ENCODE peak calls at places on chromosomes 4 and X, in seven cellular contexts. One of them, this sample, is unnamed.

GRCh38 chr4:163263601-163264000 is 68.8 kb downstream of the NPY1R start:
- DNase-seq in K562: no peak
- DNase-seq in HCT116: no peak
- DNase-seq in GM12878: no peak
- DNase-seq in HepG2: no peak
- DNase-seq in SK-N-SH: no peak
- DNase-seq in H1: no peak
- DNase-seq in this sample: no peak

GRCh38 chr4:154877110-154877760 is 96.2 kb downstream of the RBM46 start:
- DNase-seq in K562: no peak
- DNase-seq in HCT116: peak
- DNase-seq in GM12878: no peak
- DNase-seq in HepG2: peak
- DNase-seq in SK-N-SH: no peak
- DNase-seq in H1: no peak
- DNase-seq in this sample: no peak

GRCh38 chr4:13328591-13328990 is 155.5 kb downstream of the RAB28 start:
- DNase-seq in K562: no peak
- DNase-seq in HCT116: peak
- DNase-seq in GM12878: no peak
- DNase-seq in HepG2: no peak
- DNase-seq in SK-N-SH: no peak
- DNase-seq in H1: no peak
- DNase-seq in this sample: no peak

GRCh38 chr4:38233727-38234478 is 273.7 kb downstream of the PTTG2 start:
- DNase-seq in K562: no peak
- DNase-seq in HCT116: no peak
- DNase-seq in GM12878: no peak
- DNase-seq in HepG2: no peak
- DNase-seq in SK-N-SH: no peak
- DNase-seq in H1: no peak
- DNase-seq in this sample: no peak

GRCh38 chr4:175435437-175435836 is 376.6 kb downstream of the GPM6A start:
- DNase-seq in K562: no peak
- DNase-seq in HCT116: no peak
- DNase-seq in GM12878: no peak
- DNase-seq in HepG2: no peak
- DNase-seq in SK-N-SH: peak
- DNase-seq in H1: no peak
- DNase-seq in this sample: no peak

GRCh38 chr4:112726041-112726440 is 89.1 kb downstream of the LARP7 start:
- DNase-seq in K562: no peak
- DNase-seq in HCT116: no peak
- DNase-seq in GM12878: no peak
- DNase-seq in HepG2: no peak
- DNase-seq in SK-N-SH: no peak
- DNase-seq in H1: no peak
- DNase-seq in this sample: no peak

GRCh38 chrX:104098151-104098808 is 14.0 kb upstream of the ZCCHC18 start:
- DNase-seq in K562: peak
- DNase-seq in HCT116: peak
- DNase-seq in GM12878: no peak
- DNase-seq in HepG2: peak
- DNase-seq in SK-N-SH: peak
- DNase-seq in H1: no peak
- DNase-seq in this sample: peak

GRCh38 chr4:94961420-94961819 is 203.7 kb downstream of the BMPR1B start:
- DNase-seq in K562: no peak
- DNase-seq in HCT116: no peak
- DNase-seq in GM12878: no peak
- DNase-seq in HepG2: no peak
- DNase-seq in SK-N-SH: no peak
- DNase-seq in H1: no peak
- DNase-seq in this sample: no peak

GRCh38 chr4:106717094-106717493 is 319.0 kb downstream of the DKK2 start:
- DNase-seq in K562: no peak
- DNase-seq in HCT116: no peak
- DNase-seq in GM12878: no peak
- DNase-seq in HepG2: no peak
- DNase-seq in SK-N-SH: no peak
- DNase-seq in H1: no peak
- DNase-seq in this sample: no peak

GRCh38 chr4:156971623-156972369 is at the start of gene PDGFC:
- DNase-seq in K562: peak
- DNase-seq in HCT116: no peak
- DNase-seq in GM12878: no peak
- DNase-seq in HepG2: peak
- DNase-seq in SK-N-SH: peak
- DNase-seq in H1: no peak
- DNase-seq in this sample: peak

GRCh38 chr4:165783626-165784025 is 89.4 kb upstream of the TLL1 start:
- DNase-seq in K562: no peak
- DNase-seq in HCT116: no peak
- DNase-seq in GM12878: no peak
- DNase-seq in HepG2: no peak
- DNase-seq in SK-N-SH: no peak
- DNase-seq in H1: no peak
- DNase-seq in this sample: no peak
- TF ChIP-seq JUND in K562: no peak
- TF ChIP-seq JUND in HCT116: no peak
- TF ChIP-seq JUND in GM12878: no peak
- TF ChIP-seq JUND in HepG2: no peak
- TF ChIP-seq JUND in SK-N-SH: no peak
- TF ChIP-seq JUND in H1: no peak
- TF ChIP-seq JUND in this sample: no peak

DNA sequence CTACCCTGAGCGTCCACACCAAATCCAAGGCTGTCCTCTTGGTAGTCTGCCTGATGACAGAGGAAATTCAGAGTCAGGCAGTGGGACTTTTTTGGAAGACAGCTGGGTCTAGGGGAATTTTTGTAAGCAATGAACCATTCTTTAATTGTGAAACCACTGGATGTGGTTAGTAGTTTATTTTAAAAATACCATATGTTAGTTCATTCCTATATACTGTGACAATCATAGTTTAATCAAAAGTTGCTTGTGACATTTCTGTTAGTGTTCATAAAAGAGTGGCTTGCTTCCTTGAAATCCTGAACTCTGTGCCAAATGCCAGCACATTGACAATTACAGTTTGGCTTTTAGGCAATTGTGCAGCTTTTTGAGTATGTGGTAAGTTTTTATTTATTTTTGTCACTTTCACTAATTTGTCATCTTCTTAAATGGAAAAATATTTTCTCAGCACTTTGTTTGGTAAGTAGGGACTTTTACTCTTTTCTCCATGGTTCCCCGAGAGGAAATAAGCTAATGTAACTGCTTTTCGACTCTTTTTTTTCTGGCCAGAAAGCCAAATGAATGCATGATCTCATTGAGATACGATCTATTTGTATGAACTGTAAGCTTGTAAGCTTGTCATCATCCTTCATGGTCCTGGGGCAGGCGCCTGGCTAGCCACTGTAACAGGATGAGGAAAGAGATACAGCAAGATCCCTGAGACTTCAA is 72.6 kb upstream of the SLC4A4 start:
- DNase-seq in K562: no peak
- DNase-seq in HCT116: no peak
- DNase-seq in GM12878: peak
- DNase-seq in HepG2: no peak
- DNase-seq in SK-N-SH: no peak
- DNase-seq in H1: no peak
- DNase-seq in this sample: no peak
- TF ChIP-seq JUND in K562: no peak
- TF ChIP-seq JUND in HCT116: no peak
- TF ChIP-seq JUND in GM12878: no peak
- TF ChIP-seq JUND in HepG2: no peak
- TF ChIP-seq JUND in SK-N-SH: no peak
- TF ChIP-seq JUND in H1: no peak
- TF ChIP-seq JUND in this sample: no peak

GRCh38 chrX:15797707-15798106 is 7.4 kb downstream of the ZRSR2 start:
- DNase-seq in K562: no peak
- DNase-seq in HCT116: no peak
- DNase-seq in GM12878: no peak
- DNase-seq in HepG2: no peak
- DNase-seq in SK-N-SH: no peak
- DNase-seq in H1: no peak
- DNase-seq in this sample: no peak
- TF ChIP-seq JUND in K562: no peak
- TF ChIP-seq JUND in HCT116: no peak
- TF ChIP-seq JUND in GM12878: no peak
- TF ChIP-seq JUND in HepG2: no peak
- TF ChIP-seq JUND in SK-N-SH: no peak
- TF ChIP-seq JUND in H1: no peak
- TF ChIP-seq JUND in this sample: no peak

DNA sequence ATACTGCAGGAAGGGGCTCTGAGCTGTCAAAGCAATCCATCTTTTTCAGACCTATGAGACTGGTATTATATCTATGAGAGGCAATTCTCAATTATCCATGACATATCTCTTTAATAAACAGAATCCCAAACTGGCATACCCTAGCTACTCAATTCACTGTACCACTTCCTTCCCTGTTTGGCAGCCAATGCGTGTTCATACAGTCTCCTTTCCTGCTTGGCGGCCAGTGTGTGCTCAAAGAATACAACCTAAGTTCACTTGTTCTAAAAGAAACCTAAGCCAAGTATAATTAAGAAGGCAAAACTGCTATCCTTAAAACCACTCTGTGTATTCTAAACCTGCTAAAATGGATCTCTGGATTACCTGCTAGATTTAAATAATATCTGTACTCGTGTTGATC is 38.3 kb downstream of the ARHGEF9 start:
- DNase-seq in K562: no peak
- DNase-seq in HCT116: no peak
- DNase-seq in GM12878: no peak
- DNase-seq in HepG2: no peak
- DNase-seq in SK-N-SH: no peak
- DNase-seq in H1: no peak
- DNase-seq in this sample: no peak
- TF ChIP-seq JUND in K562: no peak
- TF ChIP-seq JUND in HCT116: no peak
- TF ChIP-seq JUND in GM12878: no peak
- TF ChIP-seq JUND in HepG2: no peak
- TF ChIP-seq JUND in SK-N-SH: no peak
- TF ChIP-seq JUND in H1: no peak
- TF ChIP-seq JUND in this sample: no peak

GRCh38 chrX:137565318-137565904 is 516 bp upstream of the ZIC3 start:
- DNase-seq in K562: no peak
- DNase-seq in HCT116: no peak
- DNase-seq in GM12878: no peak
- DNase-seq in HepG2: no peak
- DNase-seq in SK-N-SH: no peak
- DNase-seq in H1: no peak
- DNase-seq in this sample: no peak

GRCh38 chrX:137568741-137569469 is 3.0 kb downstream of the ZIC3 start:
- DNase-seq in K562: no peak
- DNase-seq in HCT116: no peak
- DNase-seq in GM12878: no peak
- DNase-seq in HepG2: no peak
- DNase-seq in SK-N-SH: no peak
- DNase-seq in H1: no peak
- DNase-seq in this sample: no peak

GRCh38 chrX:137567474-137568232 is 1.7 kb downstream of the ZIC3 start:
- DNase-seq in K562: no peak
- DNase-seq in HCT116: no peak
- DNase-seq in GM12878: no peak
- DNase-seq in HepG2: no peak
- DNase-seq in SK-N-SH: no peak
- DNase-seq in H1: no peak
- DNase-seq in this sample: no peak

GRCh38 chrX:137565921-137566745 is at the start of gene ZIC3:
- DNase-seq in K562: no peak
- DNase-seq in HCT116: no peak
- DNase-seq in GM12878: no peak
- DNase-seq in HepG2: no peak
- DNase-seq in SK-N-SH: peak
- DNase-seq in H1: no peak
- DNase-seq in this sample: peak

DNA sequence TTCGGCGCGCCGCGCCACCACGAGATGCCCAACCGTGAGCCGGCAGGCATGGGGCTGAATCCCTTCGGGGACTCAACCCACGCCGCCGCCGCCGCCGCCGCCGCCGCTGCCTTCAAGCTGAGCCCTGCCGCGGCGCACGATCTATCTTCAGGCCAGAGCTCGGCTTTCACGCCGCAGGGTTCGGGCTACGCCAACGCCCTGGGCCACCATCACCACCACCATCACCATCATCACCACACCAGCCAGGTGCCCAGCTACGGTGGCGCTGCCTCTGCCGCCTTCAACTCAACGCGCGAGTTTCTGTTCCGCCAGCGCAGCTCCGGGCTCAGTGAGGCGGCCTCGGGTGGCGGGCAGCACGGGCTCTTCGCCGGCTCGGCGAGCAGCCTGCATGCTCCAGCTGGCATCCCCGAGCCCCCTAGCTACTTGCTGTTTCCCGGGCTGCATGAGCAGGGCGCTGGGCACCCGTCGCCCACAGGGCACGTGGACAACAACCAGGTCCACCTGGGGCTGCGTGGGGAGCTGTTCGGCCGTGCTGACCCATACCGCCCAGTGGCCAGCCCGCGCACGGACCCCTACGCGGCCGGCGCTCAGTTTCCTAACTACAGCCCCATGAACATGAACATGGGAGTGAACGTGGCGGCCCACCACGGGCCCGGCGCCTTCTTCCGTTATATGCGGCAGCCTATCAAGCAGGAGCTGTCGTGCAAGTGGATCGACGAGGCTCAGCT is 983 bp downstream of the ZIC3 start:
- DNase-seq in K562: no peak
- DNase-seq in HCT116: no peak
- DNase-seq in GM12878: no peak
- DNase-seq in HepG2: no peak
- DNase-seq in SK-N-SH: no peak
- DNase-seq in H1: no peak
- DNase-seq in this sample: no peak
- TF ChIP-seq JUND in K562: no peak
- TF ChIP-seq JUND in HCT116: no peak
- TF ChIP-seq JUND in GM12878: no peak
- TF ChIP-seq JUND in HepG2: no peak
- TF ChIP-seq JUND in SK-N-SH: no peak
- TF ChIP-seq JUND in H1: no peak
- TF ChIP-seq JUND in this sample: no peak

DNA sequence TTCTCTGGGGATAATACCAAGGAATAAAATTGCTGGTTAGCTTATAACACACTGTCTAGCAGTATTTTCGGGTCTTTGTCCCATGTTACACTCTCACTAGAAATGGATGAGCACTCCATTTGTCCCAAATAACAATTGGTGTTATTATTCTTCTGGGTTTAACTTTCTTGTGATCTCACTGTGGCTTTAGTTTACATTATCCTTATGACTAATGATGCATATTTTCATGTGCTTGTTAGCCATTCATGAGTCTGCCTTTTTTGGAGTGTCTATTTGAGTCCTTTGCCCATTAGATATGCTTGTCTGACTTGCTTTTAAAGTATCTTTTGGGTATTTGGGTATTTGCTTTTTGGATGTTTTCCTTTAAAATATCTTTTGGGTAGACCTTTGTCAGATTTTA is 372.9 kb upstream of the TENM3 start:
- DNase-seq in K562: no peak
- DNase-seq in HCT116: no peak
- DNase-seq in GM12878: no peak
- DNase-seq in HepG2: no peak
- DNase-seq in SK-N-SH: no peak
- DNase-seq in H1: no peak
- DNase-seq in this sample: no peak
- TF ChIP-seq JUND in K562: no peak
- TF ChIP-seq JUND in HCT116: no peak
- TF ChIP-seq JUND in GM12878: no peak
- TF ChIP-seq JUND in HepG2: no peak
- TF ChIP-seq JUND in SK-N-SH: no peak
- TF ChIP-seq JUND in H1: no peak
- TF ChIP-seq JUND in this sample: no peak

This sample was measured in T47D.